ENCODE peak calls at places on chromosomes 11 and 22, in six cellular contexts. One of them, this sample, is unnamed. For H3K36me3 and H3K4me1, the result is how much of the 10 kb centered on the place peaks cover.

GRCh38 chr22:44360686-44361381 is 48.1 kb upstream of the SHISAL1 start:
- DNase-seq in naive thymus-derived CD4-positive, alpha-beta T cell: no peak
- DNase-seq in prostate gland: peak
- DNase-seq in HAP-1: no peak
- DNase-seq in body of pancreas: no peak
- DNase-seq in heart left ventricle: peak
- DNase-seq in this sample: peak

GRCh38 chr11:20158597-20159257 is 1.5 kb downstream of the DBX1 start:
- DNase-seq in HAP-1: peak
- DNase-seq in heart left ventricle: peak
- DNase-seq in prostate gland: peak
- DNase-seq in naive thymus-derived CD4-positive, alpha-beta T cell: no peak
- DNase-seq in body of pancreas: peak
- DNase-seq in this sample: peak

GRCh38 chr11:35964846-35965245 is 21.0 kb downstream of the LDLRAD3 start:
- DNase-seq in body of pancreas: no peak
- DNase-seq in HAP-1: no peak
- DNase-seq in heart left ventricle: no peak
- DNase-seq in naive thymus-derived CD4-positive, alpha-beta T cell: no peak
- DNase-seq in prostate gland: no peak
- DNase-seq in this sample: no peak

GRCh38 chr11:112241486-112241885 is 15.3 kb downstream of the PTS start:
- DNase-seq in heart left ventricle: no peak
- DNase-seq in HAP-1: no peak
- DNase-seq in naive thymus-derived CD4-positive, alpha-beta T cell: no peak
- DNase-seq in prostate gland: no peak
- DNase-seq in body of pancreas: peak
- DNase-seq in this sample: no peak

GRCh38 chr11:122765487-122766131 is 72.7 kb upstream of the CRTAM start:
- DNase-seq in prostate gland: no peak
- DNase-seq in heart left ventricle: no peak
- DNase-seq in body of pancreas: no peak
- DNase-seq in naive thymus-derived CD4-positive, alpha-beta T cell: no peak
- DNase-seq in HAP-1: no peak
- DNase-seq in this sample: no peak

GRCh38 chr22:45207981-45208664 is 32.6 kb downstream of the KIAA0930 start:
- DNase-seq in heart left ventricle: peak
- DNase-seq in HAP-1: no peak
- DNase-seq in body of pancreas: peak
- DNase-seq in prostate gland: peak
- DNase-seq in naive thymus-derived CD4-positive, alpha-beta T cell: no peak
- DNase-seq in this sample: no peak

GRCh38 chr11:120547301-120547700 is 35.8 kb downstream of the GRIK4 start:
- DNase-seq in body of pancreas: peak
- DNase-seq in HAP-1: no peak
- DNase-seq in heart left ventricle: no peak
- DNase-seq in naive thymus-derived CD4-positive, alpha-beta T cell: no peak
- DNase-seq in prostate gland: no peak
- DNase-seq in this sample: no peak

GRCh38 chr11:130089669-130090063 is 20.0 kb downstream of the APLP2 start:
- DNase-seq in HAP-1: no peak
- DNase-seq in prostate gland: no peak
- DNase-seq in naive thymus-derived CD4-positive, alpha-beta T cell: no peak
- DNase-seq in heart left ventricle: no peak
- DNase-seq in body of pancreas: no peak
- DNase-seq in this sample: no peak

GRCh38 chr11:68122936-68123539 is 1.9 kb upstream of the CHKA start:
- DNase-seq in prostate gland: no peak
- DNase-seq in heart left ventricle: no peak
- DNase-seq in naive thymus-derived CD4-positive, alpha-beta T cell: no peak
- DNase-seq in HAP-1: peak
- DNase-seq in body of pancreas: peak
- DNase-seq in this sample: peak

GRCh38 chr11:75577198-75577597 is 15.1 kb downstream of the SERPINH1 start:
- DNase-seq in heart left ventricle: peak
- DNase-seq in prostate gland: peak
- DNase-seq in naive thymus-derived CD4-positive, alpha-beta T cell: peak
- DNase-seq in HAP-1: peak
- DNase-seq in body of pancreas: peak
- DNase-seq in this sample: no peak

GRCh38 chr22:31056986-31057599 is 24.0 kb upstream of the SMTN start:
- DNase-seq in heart left ventricle: no peak
- DNase-seq in HAP-1: no peak
- DNase-seq in body of pancreas: no peak
- DNase-seq in naive thymus-derived CD4-positive, alpha-beta T cell: no peak
- DNase-seq in prostate gland: no peak
- DNase-seq in this sample: no peak

GRCh38 chr11:10387209-10388083 is 67.6 kb upstream of the AMPD3 start:
- DNase-seq in heart left ventricle: no peak
- DNase-seq in body of pancreas: peak
- DNase-seq in naive thymus-derived CD4-positive, alpha-beta T cell: no peak
- DNase-seq in prostate gland: no peak
- DNase-seq in HAP-1: no peak
- DNase-seq in this sample: peak

GRCh38 chr11:126115253-126115540 is 52.5 kb upstream of the CDON start:
- DNase-seq in prostate gland: peak
- DNase-seq in HAP-1: no peak
- DNase-seq in body of pancreas: peak
- DNase-seq in heart left ventricle: peak
- DNase-seq in naive thymus-derived CD4-positive, alpha-beta T cell: no peak
- DNase-seq in this sample: peak

GRCh38 chr11:75533843-75534242 is 8.1 kb upstream of the GDPD5 start:
- DNase-seq in heart left ventricle: no peak
- DNase-seq in body of pancreas: no peak
- DNase-seq in naive thymus-derived CD4-positive, alpha-beta T cell: no peak
- DNase-seq in HAP-1: no peak
- DNase-seq in prostate gland: no peak
- DNase-seq in this sample: no peak

GRCh38 chr11:82680252-82680651 is 53.4 kb downstream of the FAM181B start:
- DNase-seq in naive thymus-derived CD4-positive, alpha-beta T cell: no peak
- DNase-seq in prostate gland: peak
- DNase-seq in HAP-1: peak
- DNase-seq in heart left ventricle: no peak
- DNase-seq in body of pancreas: no peak
- DNase-seq in this sample: no peak

GRCh38 chr11:1081601-1082311 is 7.1 kb downstream of the MUC2 start:
- DNase-seq in body of pancreas: no peak
- DNase-seq in prostate gland: no peak
- DNase-seq in naive thymus-derived CD4-positive, alpha-beta T cell: no peak
- DNase-seq in HAP-1: peak
- DNase-seq in heart left ventricle: peak
- DNase-seq in this sample: no peak

GRCh38 chr22:39520874-39521857 is 804 bp downstream of the ATF4 start:
- DNase-seq in body of pancreas: peak
- DNase-seq in heart left ventricle: peak
- DNase-seq in naive thymus-derived CD4-positive, alpha-beta T cell: peak
- DNase-seq in prostate gland: peak
- DNase-seq in HAP-1: peak
- DNase-seq in this sample: peak

GRCh38 chr11:128716231-128716630 is 22.4 kb downstream of the FLI1 start:
- DNase-seq in prostate gland: no peak
- DNase-seq in heart left ventricle: no peak
- DNase-seq in body of pancreas: no peak
- DNase-seq in HAP-1: no peak
- DNase-seq in naive thymus-derived CD4-positive, alpha-beta T cell: no peak
- DNase-seq in this sample: no peak

GRCh38 chr11:125433454-125434121 is 62.5 kb downstream of the FEZ1 start:
- DNase-seq in HAP-1: peak
- DNase-seq in prostate gland: no peak
- DNase-seq in heart left ventricle: no peak
- DNase-seq in body of pancreas: peak
- DNase-seq in naive thymus-derived CD4-positive, alpha-beta T cell: no peak
- DNase-seq in this sample: peak

GRCh38 chr22:20606041-20606783 is 98.8 kb downstream of the MED15 start:
- DNase-seq in prostate gland: peak
- DNase-seq in HAP-1: peak
- DNase-seq in naive thymus-derived CD4-positive, alpha-beta T cell: peak
- DNase-seq in heart left ventricle: no peak
- DNase-seq in body of pancreas: peak
- DNase-seq in this sample: no peak

GRCh38 chr22:44172370-44173108 is 8.2 kb upstream of the PARVG start:
- DNase-seq in naive thymus-derived CD4-positive, alpha-beta T cell: no peak
- DNase-seq in prostate gland: peak
- DNase-seq in body of pancreas: peak
- DNase-seq in HAP-1: no peak
- DNase-seq in heart left ventricle: peak
- DNase-seq in this sample: peak

GRCh38 chr11:86442420-86442819 is 67.7 kb downstream of the CCDC81 start:
- DNase-seq in body of pancreas: no peak
- DNase-seq in prostate gland: no peak
- DNase-seq in HAP-1: no peak
- DNase-seq in heart left ventricle: no peak
- DNase-seq in naive thymus-derived CD4-positive, alpha-beta T cell: no peak
- DNase-seq in this sample: no peak

GRCh38 chr11:127619946-127620345 is 619.4 kb upstream of the KIRREL3 start:
- DNase-seq in body of pancreas: no peak
- DNase-seq in HAP-1: no peak
- DNase-seq in prostate gland: no peak
- DNase-seq in heart left ventricle: no peak
- DNase-seq in naive thymus-derived CD4-positive, alpha-beta T cell: no peak
- DNase-seq in this sample: no peak

GRCh38 chr11:57649826-57650738 is at the start of gene YPEL4:
- DNase-seq in body of pancreas: peak
- DNase-seq in prostate gland: no peak
- DNase-seq in HAP-1: peak
- DNase-seq in heart left ventricle: peak
- DNase-seq in naive thymus-derived CD4-positive, alpha-beta T cell: peak
- DNase-seq in this sample: peak

GRCh38 chr11:113546757-113547507 is 71.7 kb upstream of the DRD2 start:
- DNase-seq in HAP-1: no peak
- DNase-seq in naive thymus-derived CD4-positive, alpha-beta T cell: no peak
- DNase-seq in heart left ventricle: no peak
- DNase-seq in prostate gland: no peak
- DNase-seq in body of pancreas: no peak
- DNase-seq in this sample: no peak

GRCh38 chr11:368414-369335 is 624 bp upstream of the B4GALNT4 start:
- DNase-seq in body of pancreas: peak
- DNase-seq in naive thymus-derived CD4-positive, alpha-beta T cell: peak
- DNase-seq in heart left ventricle: no peak
- DNase-seq in HAP-1: peak
- DNase-seq in prostate gland: no peak
- DNase-seq in this sample: peak

GRCh38 chr11:81207421-81208054 is 1526.1 kb downstream of the FAM181B start:
- DNase-seq in prostate gland: no peak
- DNase-seq in body of pancreas: no peak
- DNase-seq in naive thymus-derived CD4-positive, alpha-beta T cell: no peak
- DNase-seq in heart left ventricle: no peak
- DNase-seq in HAP-1: no peak
- DNase-seq in this sample: no peak

GRCh38 chr11:70399681-70400112 is 1.4 kb downstream of the CTTN start:
- DNase-seq in HAP-1: peak
- DNase-seq in body of pancreas: peak
- DNase-seq in naive thymus-derived CD4-positive, alpha-beta T cell: no peak
- DNase-seq in heart left ventricle: peak
- DNase-seq in prostate gland: peak
- DNase-seq in this sample: peak

GRCh38 chr11:122642971-122643370 is 12.6 kb upstream of the UBASH3B start:
- DNase-seq in naive thymus-derived CD4-positive, alpha-beta T cell: no peak
- DNase-seq in body of pancreas: no peak
- DNase-seq in heart left ventricle: no peak
- DNase-seq in prostate gland: no peak
- DNase-seq in HAP-1: no peak
- DNase-seq in this sample: no peak

GRCh38 chr22:48889209-48889830 is 938.4 kb downstream of the BRD1 start:
- DNase-seq in prostate gland: no peak
- DNase-seq in heart left ventricle: no peak
- DNase-seq in naive thymus-derived CD4-positive, alpha-beta T cell: no peak
- DNase-seq in HAP-1: no peak
- DNase-seq in body of pancreas: no peak
- DNase-seq in this sample: peak

GRCh38 chr11:75492181-75492820 is 33.4 kb downstream of the GDPD5 start:
- DNase-seq in naive thymus-derived CD4-positive, alpha-beta T cell: peak
- DNase-seq in HAP-1: no peak
- DNase-seq in prostate gland: no peak
- DNase-seq in heart left ventricle: no peak
- DNase-seq in body of pancreas: no peak
- DNase-seq in this sample: no peak

GRCh38 chr22:40534379-40535188 is 101.9 kb downstream of the MRTFA start:
- DNase-seq in HAP-1: peak
- DNase-seq in body of pancreas: peak
- DNase-seq in heart left ventricle: no peak
- DNase-seq in prostate gland: no peak
- DNase-seq in naive thymus-derived CD4-positive, alpha-beta T cell: no peak
- DNase-seq in this sample: no peak

GRCh38 chr22:44462246-44463015 is 35.6 kb downstream of the RTL6 start:
- DNase-seq in prostate gland: no peak
- DNase-seq in heart left ventricle: no peak
- DNase-seq in naive thymus-derived CD4-positive, alpha-beta T cell: no peak
- DNase-seq in body of pancreas: no peak
- DNase-seq in HAP-1: no peak
- DNase-seq in this sample: no peak

GRCh38 chr11:86245369-86246292 is 1.1 kb downstream of the EED start:
- DNase-seq in body of pancreas: peak
- DNase-seq in heart left ventricle: no peak
- DNase-seq in HAP-1: peak
- DNase-seq in prostate gland: no peak
- DNase-seq in naive thymus-derived CD4-positive, alpha-beta T cell: no peak
- DNase-seq in this sample: no peak

GRCh38 chr11:57777969-57778317 is 16.3 kb downstream of the CTNND1 start:
- DNase-seq in prostate gland: peak
- DNase-seq in heart left ventricle: no peak
- DNase-seq in HAP-1: peak
- DNase-seq in naive thymus-derived CD4-positive, alpha-beta T cell: no peak
- DNase-seq in body of pancreas: peak
- DNase-seq in this sample: no peak

GRCh38 chr11:73193251-73194033 is 24.6 kb upstream of the P2RY2 start:
- DNase-seq in HAP-1: no peak
- DNase-seq in heart left ventricle: no peak
- DNase-seq in naive thymus-derived CD4-positive, alpha-beta T cell: no peak
- DNase-seq in body of pancreas: no peak
- DNase-seq in prostate gland: no peak
- DNase-seq in this sample: no peak
- H3K36me3 ChIP-seq in HAP-1: under half
- H3K36me3 ChIP-seq in heart left ventricle: under half
- H3K36me3 ChIP-seq in naive thymus-derived CD4-positive, alpha-beta T cell: under half
- H3K36me3 ChIP-seq in body of pancreas: under half
- H3K36me3 ChIP-seq in prostate gland: under half
- H3K36me3 ChIP-seq in this sample: under half

GRCh38 chr22:47698906-47699305 is 936.5 kb downstream of the TBC1D22A start:
- DNase-seq in naive thymus-derived CD4-positive, alpha-beta T cell: no peak
- DNase-seq in prostate gland: no peak
- DNase-seq in HAP-1: no peak
- DNase-seq in heart left ventricle: no peak
- DNase-seq in body of pancreas: no peak
- DNase-seq in this sample: no peak
- H3K4me1 ChIP-seq in naive thymus-derived CD4-positive, alpha-beta T cell: under half
- H3K4me1 ChIP-seq in prostate gland: under half
- H3K4me1 ChIP-seq in HAP-1: under half
- H3K4me1 ChIP-seq in heart left ventricle: under half
- H3K4me1 ChIP-seq in body of pancreas: under half
- H3K4me1 ChIP-seq in this sample: under half

GRCh38 chr11:12416552-12416951 is 39.2 kb downstream of the PARVA start:
- DNase-seq in HAP-1: no peak
- DNase-seq in heart left ventricle: no peak
- DNase-seq in naive thymus-derived CD4-positive, alpha-beta T cell: no peak
- DNase-seq in body of pancreas: no peak
- DNase-seq in prostate gland: no peak
- DNase-seq in this sample: no peak
- H3K36me3 ChIP-seq in HAP-1: under half
- H3K36me3 ChIP-seq in heart left ventricle: under half
- H3K36me3 ChIP-seq in naive thymus-derived CD4-positive, alpha-beta T cell: under half
- H3K36me3 ChIP-seq in body of pancreas: under half
- H3K36me3 ChIP-seq in prostate gland: under half
- H3K36me3 ChIP-seq in this sample: under half

GRCh38 chr11:106493751-106494150 is 416.3 kb downstream of the AASDHPPT start:
- DNase-seq in HAP-1: no peak
- DNase-seq in naive thymus-derived CD4-positive, alpha-beta T cell: no peak
- DNase-seq in heart left ventricle: no peak
- DNase-seq in body of pancreas: no peak
- DNase-seq in prostate gland: no peak
- DNase-seq in this sample: no peak
- H3K4me1 ChIP-seq in HAP-1: under half
- H3K4me1 ChIP-seq in naive thymus-derived CD4-positive, alpha-beta T cell: under half
- H3K4me1 ChIP-seq in heart left ventricle: under half
- H3K4me1 ChIP-seq in body of pancreas: under half
- H3K4me1 ChIP-seq in prostate gland: under half
- H3K4me1 ChIP-seq in this sample: under half